ENCODE peak calls at places on chromosomes 11 and 22, in four cellular contexts. F is AG04450, U is type B pancreatic cell, L is NCI-H1092. Y is an unnamed sample.

GRCh38 chr22:37079668-37080171 is 28.2 kb downstream of the KCTD17 start:
- DNase-seq in L (no peak), F (no peak), U (no peak), Y (no peak)

GRCh38 chr22:43883012-43883661 is 8.7 kb downstream of the PNPLA5 start:
- DNase-seq in L (no peak), U (no peak), F (no peak), Y (peak)

GRCh38 chr11:78231962-78232459 is 43.3 kb downstream of the USP35 start:
- DNase-seq in F (peak), U (no peak), L (no peak), Y (no peak)

GRCh38 chr22:30763815-30764686 is 69.4 kb downstream of the OSBP2 start:
- DNase-seq in L (peak), F (peak), U (no peak), Y (peak)

GRCh38 chr11:76279651-76280050 is 73.3 kb upstream of the WNT11 start:
- DNase-seq in U (no peak), F (no peak), L (peak), Y (peak)

GRCh38 chr11:130616578-130616977 is 168.1 kb downstream of the ADAMTS15 start:
- DNase-seq in L (no peak), F (no peak), U (no peak), Y (no peak)

GRCh38 chr11:117201516-117201866 is 2.3 kb downstream of the TAGLN start:
- DNase-seq in F (no peak), L (no peak), U (no peak), Y (no peak)

GRCh38 chr11:13434247-13435205 is 28.5 kb downstream of the BTBD10 start:
- DNase-seq in F (no peak), U (no peak), L (no peak), Y (peak)

GRCh38 chr11:69472766-69473519 is 8.5 kb upstream of the LINC01488 start:
- DNase-seq in L (no peak), F (no peak), U (no peak), Y (no peak)

GRCh38 chr22:28883917-28884753 is 763 bp downstream of the ZNRF3 start:
- DNase-seq in U (peak), L (peak), F (no peak), Y (no peak)

GRCh38 chr11:75603791-75604736 is 42.0 kb downstream of the SERPINH1 start:
- DNase-seq in F (peak), L (no peak), U (no peak), Y (no peak)

GRCh38 chr11:119764108-119764874 is 35.3 kb upstream of the NECTIN1 start:
- DNase-seq in L (peak), U (no peak), F (no peak), Y (no peak)

GRCh38 chr22:19962909-19963806 is 21.5 kb upstream of the TXNRD2 start:
- DNase-seq in L (no peak), U (no peak), F (no peak), Y (no peak)

GRCh38 chr11:494761-495536 is 12.1 kb downstream of the RNH1 start:
- DNase-seq in L (no peak), F (no peak), U (no peak), Y (no peak)

GRCh38 chr11:70637949-70638598 is 239.7 kb downstream of the CTTN start:
- DNase-seq in F (no peak), L (no peak), U (no peak), Y (no peak)

GRCh38 chr11:103602846-103603245 is 433.6 kb upstream of the DDI1 start:
- DNase-seq in U (no peak), L (no peak), F (no peak), Y (no peak)

GRCh38 chr11:64476866-64477265 is 114.2 kb upstream of the SLC22A12 start:
- DNase-seq in L (no peak), F (no peak), U (no peak), Y (no peak)

GRCh38 chr11:111269146-111269868 is 23.8 kb downstream of the POU2AF2 start:
- DNase-seq in F (no peak), U (no peak), L (no peak), Y (no peak)

GRCh38 chr11:27370374-27370773 is 7.4 kb upstream of the CCDC34 start:
- DNase-seq in L (no peak), F (peak), U (no peak), Y (no peak)

GRCh38 chr11:44138286-44138685 is 42.8 kb downstream of the EXT2 start:
- DNase-seq in F (no peak), U (no peak), L (no peak), Y (no peak)